ENCODE peak calls at places on chromosomes 16 and 17, in four cellular contexts. E is H1, Y is K562, B is HepG2. V is an unnamed sample.

GRCh38 chr16:4767872-4768548 is 1.0 kb upstream of the ZNF500 start:
- DNase-seq in E (no peak), Y (no peak), B (no peak), V (no peak)

GRCh38 chr16:68737046-68737729 is at the start of gene CDH1:
- DNase-seq in B (no peak), E (peak), Y (no peak), V (no peak)

GRCh38 chr17:71398706-71399620 is 721.9 kb upstream of the SOX9 start:
- DNase-seq in E (no peak), B (no peak), Y (no peak), V (no peak)

GRCh38 chr17:6525731-6526130 is 30.6 kb downstream of the PITPNM3 start:
- DNase-seq in E (no peak), B (no peak), Y (no peak), V (no peak)

GRCh38 chr17:82170412-82170961 is 42.2 kb downstream of the CCDC57 start:
- DNase-seq in Y (peak), E (no peak), B (no peak), V (no peak)

GRCh38 chr16:51888021-51888420 is 658.9 kb downstream of the TOX3 start:
- DNase-seq in B (no peak), Y (no peak), E (no peak), V (peak)

GRCh38 chr17:82910041-82910481 is 70.2 kb upstream of the ZNF750 start:
- DNase-seq in B (no peak), E (no peak), Y (no peak), V (no peak)

GRCh38 chr17:7755095-7755890 is 37.7 kb downstream of the DNAH2 start:
- DNase-seq in Y (no peak), E (no peak), B (no peak), V (no peak)

GRCh38 chr16:28575446-28576109 is 21.3 kb downstream of the SULT1A2 start:
- DNase-seq in B (no peak), Y (no peak), E (no peak), V (no peak)

GRCh38 chr16:80742331-80742730 is 62.1 kb downstream of the CDYL2 start:
- DNase-seq in E (no peak), Y (no peak), B (no peak), V (no peak)

GRCh38 chr16:85286970-85287814 is 174.9 kb upstream of the CIBAR2 start:
- DNase-seq in B (no peak), E (no peak), Y (peak), V (no peak)

GRCh38 chr16:74700206-74701040 is at the start of gene MLKL:
- DNase-seq in Y (peak), B (peak), E (no peak), V (peak)

GRCh38 chr17:82298538-82299421 is 18.6 kb downstream of the CD7 start:
- DNase-seq in B (no peak), Y (no peak), E (no peak), V (no peak)

GRCh38 chr17:29115906-29116651 is 64.1 kb downstream of the MYO18A start:
- DNase-seq in E (peak), Y (peak), B (peak), V (peak)

GRCh38 chr16:53415504-53415903 is 18.8 kb upstream of the RBL2 start:
- DNase-seq in Y (no peak), E (no peak), B (peak), V (no peak)

GRCh38 chr16:23016372-23016771 is 132.9 kb downstream of the USP31 start:
- DNase-seq in B (no peak), E (no peak), Y (no peak), V (no peak)

GRCh38 chr17:82884923-82885322 is 45.1 kb upstream of the ZNF750 start:
- DNase-seq in B (no peak), E (no peak), Y (no peak), V (no peak)

GRCh38 chr16:1341495-1342388 is 8.3 kb downstream of the BAIAP3 start:
- DNase-seq in B (no peak), Y (no peak), E (no peak), V (no peak)

GRCh38 chr16:64437706-64438329 is 684.0 kb downstream of the CDH11 start:
- DNase-seq in Y (no peak), E (no peak), B (no peak), V (no peak)

GRCh38 chr16:66701516-66701915 is 5.0 kb upstream of the CMTM4 start:
- DNase-seq in E (no peak), Y (no peak), B (no peak), V (no peak)

GRCh38 chr17:78763561-78763960 is 18.5 kb downstream of the CYTH1 start:
- DNase-seq in Y (no peak), B (no peak), E (no peak), V (no peak)

GRCh38 chr16:23155445-23156049 is 6.3 kb upstream of the USP31 start:
- DNase-seq in B (no peak), Y (no peak), E (no peak), V (no peak)

GRCh38 chr17:3808701-3809100 is 7.7 kb upstream of the ITGAE start:
- DNase-seq in E (no peak), B (no peak), Y (no peak), V (no peak)

GRCh38 chr17:47291242-47291873 is 32.4 kb upstream of the EFCAB13 start:
- DNase-seq in B (peak), Y (peak), E (no peak), V (no peak)

GRCh38 chr16:85514295-85514600 is 98.9 kb upstream of the GSE1 start:
- DNase-seq in B (no peak), Y (no peak), E (no peak), V (no peak)

GRCh38 chr16:79764415-79765149 is 164.0 kb upstream of the MAF start:
- DNase-seq in B (no peak), E (no peak), Y (no peak), V (no peak)

GRCh38 chr17:79956853-79957252 is 78.8 kb downstream of the TBC1D16 start:
- DNase-seq in E (no peak), B (no peak), Y (no peak), V (no peak)

GRCh38 chr16:10228779-10229178 is 46.6 kb upstream of the GRIN2A start:
- DNase-seq in Y (no peak), B (no peak), E (no peak), V (no peak)

GRCh38 chr17:73478768-73479424 is 165.3 kb downstream of the SDK2 start:
- DNase-seq in E (no peak), Y (peak), B (peak), V (peak)

GRCh38 chr16:4090476-4090875 is 25.8 kb downstream of the ADCY9 start:
- DNase-seq in E (no peak), B (no peak), Y (no peak), V (no peak)

GRCh38 chr17:28340374-28340773 is 4.8 kb downstream of the TNFAIP1 start:
- DNase-seq in B (no peak), Y (no peak), E (no peak), V (no peak)

GRCh38 chr17:55219484-55219883 is 45.3 kb upstream of the HLF start:
- DNase-seq in E (no peak), B (no peak), Y (no peak), V (no peak)

GRCh38 chr16:21980032-21980431 is 20.9 kb downstream of the PDZD9 start:
- DNase-seq in E (no peak), B (no peak), Y (no peak), V (no peak)

GRCh38 chr17:49016775-49017463 is 19.7 kb downstream of the IGF2BP1 start:
- DNase-seq in E (no peak), Y (no peak), B (no peak), V (peak)

GRCh38 chr16:305916-306315 is 23.0 kb downstream of the PDIA2 start:
- DNase-seq in B (no peak), Y (no peak), E (no peak), V (no peak)

GRCh38 chr16:307691-308312 is 24.8 kb downstream of the PDIA2 start:
- DNase-seq in B (no peak), Y (no peak), E (no peak), V (no peak)

GRCh38 chr16:303760-304505 is 21.0 kb downstream of the PDIA2 start:
- DNase-seq in B (no peak), E (no peak), Y (no peak), V (peak)

GRCh38 chr16:309476-309875 is 26.5 kb downstream of the PDIA2 start:
- DNase-seq in E (no peak), B (no peak), Y (no peak), V (no peak)

DNA sequence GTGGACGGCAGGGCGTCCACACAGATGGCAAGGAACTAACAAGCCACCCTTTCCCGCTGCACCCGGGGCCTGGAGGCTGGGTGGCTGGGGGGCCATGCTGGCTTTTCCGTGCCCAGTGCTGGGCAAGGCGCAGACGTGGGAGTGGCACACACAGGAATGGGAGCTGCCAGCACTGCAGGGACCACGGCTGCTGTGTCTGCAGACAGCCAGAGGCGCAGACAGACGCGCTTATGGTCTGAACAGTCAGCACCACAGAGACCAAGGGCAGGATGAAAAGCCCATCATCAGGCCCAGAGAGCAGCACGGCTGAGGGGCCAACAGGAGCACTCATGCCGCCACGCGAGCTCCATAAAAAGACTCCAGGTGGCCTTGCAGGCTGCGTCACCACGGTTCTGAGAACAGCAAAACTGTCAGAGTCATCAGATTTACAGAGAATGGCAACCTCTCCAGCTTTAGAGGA is 24.0 kb downstream of the PDIA2 start:
- DNase-seq in E (no peak), Y (no peak), B (no peak), V (no peak)
- TF ChIP-seq CHD2 in E (no peak), Y (no peak), B (no peak), V (no peak)

GRCh38 chr17:17554266-17554665 is 37.2 kb downstream of the PEMT start:
- DNase-seq in E (no peak), Y (no peak), B (no peak), V (no peak)

GRCh38 chr17:17552351-17553216 is 38.9 kb downstream of the PEMT start:
- DNase-seq in B (no peak), E (no peak), Y (no peak), V (no peak)

GRCh38 chr17:17549732-17550366 is 41.7 kb downstream of the PEMT start:
- DNase-seq in Y (no peak), E (no peak), B (no peak), V (no peak)

GRCh38 chr17:17553217-17554195 is 38.0 kb downstream of the PEMT start:
- DNase-seq in E (no peak), Y (no peak), B (no peak), V (no peak)

GRCh38 chr17:17551361-17551760 is 40.1 kb downstream of the PEMT start:
- DNase-seq in B (no peak), Y (no peak), E (no peak), V (no peak)
- TF ChIP-seq PHF8 in B (no peak), Y (no peak), E (no peak), V (no peak)

GRCh38 chr17:58283674-58284612 is 3.2 kb upstream of the MPO start:
- DNase-seq in B (no peak), E (no peak), Y (peak), V (no peak)
- TF ChIP-seq CHD2 in B (no peak), E (no peak), Y (no peak), V (no peak)

DNA sequence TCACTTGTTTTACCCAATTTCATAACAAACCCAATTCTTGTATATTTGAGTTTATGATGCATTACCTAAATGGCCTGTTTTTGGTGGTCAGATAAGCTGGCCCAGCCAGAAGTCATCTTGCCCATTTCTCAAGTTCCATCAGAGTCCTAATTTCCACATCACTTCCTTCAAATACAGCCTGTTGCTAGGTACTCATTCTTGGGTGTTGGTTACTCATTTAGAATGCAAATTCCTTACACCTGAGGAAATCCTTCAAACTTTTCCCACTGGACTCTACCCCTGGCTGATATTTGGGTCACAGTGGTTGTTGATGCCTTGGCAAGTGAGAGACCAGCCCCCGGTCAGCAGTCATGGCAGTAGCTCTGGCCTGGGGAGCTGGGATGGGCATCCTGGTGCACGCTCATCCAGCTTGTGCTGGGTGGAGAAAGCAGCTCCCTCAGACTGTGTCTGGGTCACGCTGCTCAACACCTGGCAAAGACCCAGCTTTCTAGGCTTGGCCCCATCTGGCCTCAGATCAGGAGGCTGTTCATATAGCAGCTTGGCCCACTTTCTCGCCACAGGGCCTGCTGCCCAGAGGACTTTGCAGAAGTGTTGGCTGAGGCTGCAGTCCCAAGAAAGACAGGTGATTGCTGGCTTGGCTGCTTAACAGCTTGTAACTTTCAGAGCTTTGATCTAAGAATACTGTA is 25.8 kb downstream of the WSB1 start:
- DNase-seq in B (no peak), Y (no peak), E (no peak), V (no peak)
- TF ChIP-seq PHF8 in B (no peak), Y (no peak), E (no peak), V (no peak)

GRCh38 chr17:62690168-62690897 is 62.9 kb downstream of the MRC2 start:
- DNase-seq in E (no peak), Y (no peak), B (no peak), V (no peak)

GRCh38 chr17:62693616-62694415 is 66.3 kb downstream of the MRC2 start:
- DNase-seq in B (no peak), Y (no peak), E (no peak), V (no peak)

GRCh38 chr17:62692721-62693431 is 65.4 kb downstream of the MRC2 start:
- DNase-seq in Y (peak), E (no peak), B (peak), V (peak)

GRCh38 chr17:62689441-62690167 is 62.1 kb downstream of the MRC2 start:
- DNase-seq in E (no peak), B (no peak), Y (no peak), V (no peak)

GRCh38 chr17:62692159-62692651 is 64.7 kb downstream of the MRC2 start:
- DNase-seq in Y (no peak), B (no peak), E (no peak), V (no peak)
- TF ChIP-seq CHD2 in Y (no peak), B (no peak), E (no peak), V (no peak)

DNA sequence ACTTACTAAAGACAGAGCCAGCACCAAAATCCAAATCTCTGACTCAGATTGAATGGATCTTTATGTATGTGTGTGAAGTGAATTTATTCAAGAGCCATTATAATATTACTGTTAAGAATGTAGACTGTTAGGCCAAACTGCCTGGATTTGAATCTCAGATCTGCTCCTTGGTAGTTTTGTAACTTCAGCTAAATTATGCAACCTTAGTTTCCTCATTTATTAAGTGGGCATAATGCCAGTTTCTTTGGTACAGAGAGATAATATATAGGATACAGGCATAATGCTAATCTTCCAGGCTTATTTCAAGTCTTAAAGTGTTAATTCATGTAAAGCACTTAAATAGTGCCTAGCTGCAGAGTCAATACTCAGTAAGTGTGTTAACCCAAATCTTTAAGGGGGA is 12.8 kb downstream of the CNEP1R1 start:
- DNase-seq in Y (no peak), E (no peak), B (no peak), V (no peak)
- TF ChIP-seq PHF8 in Y (no peak), E (no peak), B (no peak), V (no peak)

DNA sequence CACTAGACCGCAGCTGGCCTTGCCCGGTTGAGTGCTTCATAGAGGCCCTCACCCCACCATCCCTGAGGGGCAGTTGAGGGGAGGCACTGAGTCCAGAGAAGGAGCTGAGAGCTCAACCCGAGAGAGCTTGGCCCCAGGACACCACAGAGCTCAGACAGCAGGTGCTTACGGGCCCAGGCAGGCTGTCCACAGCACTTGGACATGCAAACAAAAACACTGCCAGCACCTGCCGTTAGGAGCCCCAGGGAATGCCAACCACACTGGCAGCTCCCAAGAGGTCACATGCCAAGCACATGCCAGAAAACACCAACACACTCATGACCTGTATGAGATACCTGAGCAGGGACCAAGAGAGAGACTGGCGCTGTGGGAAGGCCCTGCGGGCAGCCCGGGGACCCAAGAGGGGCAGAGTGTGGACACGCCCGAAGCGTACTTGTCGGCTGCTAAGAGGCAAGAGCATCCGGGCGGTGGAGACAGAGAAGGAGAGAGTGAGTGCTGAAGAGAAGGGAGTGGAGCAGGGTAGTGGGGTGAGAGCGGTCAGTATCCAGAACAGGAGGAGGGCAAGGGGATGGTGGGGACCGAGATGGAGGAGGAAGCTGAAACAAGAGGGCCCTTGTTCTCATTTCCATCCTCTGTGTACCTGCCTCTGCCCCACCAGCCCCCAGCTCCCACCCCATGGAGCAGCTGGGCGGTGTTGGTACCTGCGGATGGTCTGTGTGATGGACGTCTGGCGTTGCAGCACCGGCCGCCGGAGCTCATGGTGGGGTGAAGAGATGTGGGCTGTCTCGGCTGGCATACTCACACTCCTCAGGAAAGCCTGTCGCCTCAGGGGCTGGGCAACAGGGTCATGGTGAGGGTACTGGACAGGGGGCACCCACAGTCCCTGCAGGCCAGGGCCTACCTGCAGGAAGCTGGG is 8.2 kb downstream of the RHBDF1 start:
- DNase-seq in Y (no peak), B (no peak), E (no peak), V (no peak)
- TF ChIP-seq CHD2 in Y (no peak), B (no peak), E (no peak), V (no peak)

GRCh38 chr17:50109785-50110184 is 14.6 kb downstream of the PDK2 start:
- DNase-seq in B (no peak), Y (no peak), E (no peak), V (no peak)

GRCh38 chr17:50109207-50109606 is 14.1 kb downstream of the PDK2 start:
- DNase-seq in B (no peak), E (no peak), Y (no peak), V (no peak)

GRCh38 chr17:50106393-50107131 is 11.4 kb downstream of the PDK2 start:
- DNase-seq in E (no peak), B (no peak), Y (no peak), V (no peak)

GRCh38 chr17:50108556-50108955 is 13.4 kb downstream of the PDK2 start:
- DNase-seq in E (no peak), B (no peak), Y (no peak), V (no peak)

GRCh38 chr17:50107790-50108414 is 12.8 kb downstream of the PDK2 start:
- DNase-seq in E (no peak), Y (no peak), B (no peak), V (no peak)
- TF ChIP-seq PHF8 in E (no peak), Y (no peak), B (no peak), V (no peak)

V was measured in A549.